ENCODE peak calls at places on chromosomes 3 and 15, in eight cellular contexts. G, F, R, Y, C, Q, M and D are unnamed samples.

GRCh38 chr3:138404121-138404520 is 30.3 kb upstream of the ESYT3 start:
- DNase-seq in M (no peak), R (no peak), C (no peak), G (no peak), Y (no peak), F (no peak), Q (no peak), D (no peak)

GRCh38 chr3:62374375-62374876 is 1.1 kb upstream of the FEZF2 start:
- DNase-seq in F (no peak), G (no peak), C (no peak), M (no peak), Q (no peak), R (no peak), Y (no peak), D (no peak)

GRCh38 chr3:172341482-172342059 is 106.7 kb downstream of the GHSR start:
- DNase-seq in Q (peak), Y (no peak), R (peak), G (peak), C (no peak), F (peak), M (no peak), D (no peak)

GRCh38 chr3:188037116-188037718 is 116.7 kb upstream of the LPP start:
- DNase-seq in R (peak), Y (no peak), M (no peak), Q (peak), G (no peak), C (no peak), F (no peak), D (no peak)

GRCh38 chr3:105373383-105373782 is 6.7 kb downstream of the ALCAM start:
- DNase-seq in G (no peak), F (no peak), Y (no peak), R (no peak), M (no peak), C (no peak), Q (no peak), D (no peak)

GRCh38 chr3:33063651-33064051 is 33.3 kb downstream of the GLB1 start:
- DNase-seq in C (no peak), R (peak), G (no peak), Q (no peak), M (no peak), F (no peak), Y (peak), D (no peak)

GRCh38 chr3:55247666-55248065 is 239.4 kb downstream of the WNT5A start:
- DNase-seq in C (no peak), Y (no peak), M (no peak), F (no peak), R (no peak), G (no peak), Q (no peak), D (no peak)

GRCh38 chr15:43215961-43216360 is 4.9 kb downstream of the EPB42 start:
- DNase-seq in R (peak), Y (no peak), Q (no peak), G (no peak), F (no peak), M (no peak), C (no peak), D (no peak)

GRCh38 chr3:141412087-141412935 is 44.0 kb downstream of the ZBTB38 start:
- DNase-seq in Y (no peak), R (peak), G (no peak), Q (peak), M (no peak), F (peak), C (no peak), D (peak)

GRCh38 chr3:42690191-42690590 is 4.9 kb downstream of the KLHL40 start:
- DNase-seq in F (no peak), C (peak), R (no peak), Q (no peak), Y (no peak), M (no peak), G (no peak), D (no peak)

GRCh38 chr15:70358871-70359647 is 261.3 kb upstream of the TLE3 start:
- DNase-seq in C (no peak), F (no peak), R (no peak), M (no peak), G (no peak), Q (no peak), Y (no peak), D (no peak)

GRCh38 chr3:40267940-40268707 is 41.4 kb upstream of the EIF1B start:
- DNase-seq in Y (no peak), Q (no peak), C (no peak), F (no peak), G (no peak), M (no peak), R (no peak), D (no peak)

GRCh38 chr15:71505962-71506361 is 304.4 kb upstream of the NR2E3 start:
- DNase-seq in G (no peak), R (no peak), Y (no peak), C (no peak), M (no peak), F (no peak), Q (no peak), D (no peak)

GRCh38 chr15:43954181-43954621 is 127.4 kb downstream of the WDR76 start:
- DNase-seq in Y (no peak), M (no peak), F (no peak), G (no peak), C (no peak), R (peak), Q (peak), D (no peak)

GRCh38 chr3:111338059-111338698 is 203.8 kb upstream of the CD96 start:
- DNase-seq in Y (no peak), F (peak), M (no peak), R (peak), G (no peak), Q (no peak), C (no peak), D (peak)

GRCh38 chr3:127637546-127637945 is 8.6 kb downstream of the PODXL2 start:
- DNase-seq in Y (no peak), C (no peak), R (no peak), Q (no peak), F (no peak), G (no peak), M (no peak), D (no peak)

GRCh38 chr15:29569533-29570092 is 252.7 kb downstream of the TJP1 start:
- DNase-seq in G (no peak), Q (peak), Y (no peak), C (no peak), R (no peak), F (no peak), M (peak), D (no peak)

GRCh38 chr3:151226088-151226563 is 23.1 kb upstream of the GPR171 start:
- DNase-seq in C (no peak), Q (no peak), Y (no peak), G (no peak), F (no peak), M (no peak), R (peak), D (no peak)

GRCh38 chr3:87186631-87187159 is 40.4 kb upstream of the CHMP2B start:
- DNase-seq in M (no peak), G (no peak), Y (no peak), C (no peak), F (no peak), Q (no peak), R (no peak), D (no peak)

GRCh38 chr3:25532763-25533162 is 104.7 kb downstream of the RARB start:
- DNase-seq in C (no peak), R (no peak), G (peak), M (no peak), Q (no peak), Y (no peak), F (no peak), D (no peak)

GRCh38 chr3:60017631-60018030 is 967.8 kb upstream of the CFAP20DC start:
- DNase-seq in G (no peak), R (peak), F (no peak), Q (no peak), Y (no peak), M (no peak), C (no peak), D (no peak)

GRCh38 chr3:53589201-53589600 is 94.8 kb downstream of the CACNA1D start:
- DNase-seq in Q (peak), C (no peak), R (no peak), M (no peak), F (no peak), Y (no peak), G (no peak), D (no peak)

GRCh38 chr3:57017481-57017880 is 43.0 kb upstream of the SPATA12 start:
- DNase-seq in R (peak), Q (no peak), G (no peak), Y (no peak), M (no peak), C (no peak), F (peak), D (no peak)

GRCh38 chr3:197592361-197593045 is 36.7 kb upstream of the BDH1 start:
- DNase-seq in M (no peak), Y (no peak), C (no peak), R (no peak), F (no peak), G (no peak), Q (no peak), D (no peak)

GRCh38 chr3:129927072-129927471 is 33.6 kb upstream of the TMCC1 start:
- DNase-seq in Y (no peak), F (no peak), M (no peak), C (no peak), R (no peak), Q (no peak), G (no peak), D (no peak)

GRCh38 chr3:143274291-143274690 is 154.7 kb downstream of the CHST2 start:
- DNase-seq in Y (no peak), R (no peak), C (no peak), G (no peak), M (no peak), Q (no peak), F (no peak), D (no peak)

GRCh38 chr15:40061212-40061901 is 22.4 kb upstream of the SRP14 start:
- DNase-seq in R (no peak), Y (no peak), G (no peak), F (no peak), M (no peak), Q (no peak), C (no peak), D (no peak)

GRCh38 chr3:54188176-54188791 is 65.9 kb downstream of the CACNA2D3 start:
- DNase-seq in Q (peak), M (no peak), Y (no peak), G (peak), R (peak), C (no peak), F (no peak), D (no peak)

GRCh38 chr15:51970132-51970817 is 1.3 kb downstream of the LEO1 start:
- DNase-seq in C (no peak), Y (no peak), F (no peak), G (no peak), Q (no peak), M (no peak), R (no peak), D (no peak)

GRCh38 chr15:60358935-60359672 is 38.7 kb downstream of the ANXA2 start:
- DNase-seq in G (no peak), Q (no peak), R (peak), C (no peak), M (no peak), F (no peak), Y (no peak), D (peak)

GRCh38 chr3:61381745-61382392 is 130.6 kb upstream of the FHIT start:
- DNase-seq in F (peak), Q (no peak), C (no peak), Y (no peak), R (peak), M (no peak), G (peak), D (no peak)

GRCh38 chr15:30872341-30872748 is 31.4 kb upstream of the FAN1 start:
- DNase-seq in R (no peak), F (no peak), Y (no peak), Q (no peak), C (no peak), G (no peak), M (no peak), D (no peak)

GRCh38 chr3:185507883-185508282 is 9.0 kb upstream of the TMEM41A start:
- DNase-seq in Y (no peak), M (no peak), C (no peak), G (no peak), Q (peak), R (no peak), F (no peak), D (no peak)

GRCh38 chr3:162544246-162544645 is 1047.6 kb downstream of the OTOL1 start:
- DNase-seq in F (no peak), G (no peak), R (no peak), Y (no peak), M (no peak), Q (no peak), C (no peak), D (no peak)

GRCh38 chr3:159548675-159549335 is 439.8 kb upstream of the IL12A start:
- DNase-seq in Q (no peak), G (no peak), M (no peak), C (no peak), Y (no peak), F (no peak), R (peak), D (peak)

GRCh38 chr3:129492691-129493090 is 35.7 kb upstream of the RHO start:
- DNase-seq in R (no peak), C (no peak), G (no peak), Y (no peak), Q (no peak), F (no peak), M (no peak), D (no peak)

GRCh38 chr3:29514912-29515311 is 234.0 kb downstream of the RBMS3 start:
- DNase-seq in G (no peak), C (no peak), Q (no peak), R (no peak), Y (no peak), F (no peak), M (no peak), D (no peak)

GRCh38 chr15:58566029-58566428 is 134.2 kb downstream of the LIPC start:
- DNase-seq in Q (no peak), M (no peak), C (no peak), G (no peak), Y (no peak), R (no peak), F (no peak), D (no peak)

GRCh38 chr3:134666466-134666865 is 15.6 kb upstream of the KY start:
- DNase-seq in M (no peak), R (peak), Q (peak), Y (no peak), C (no peak), G (no peak), F (no peak), D (no peak)

GRCh38 chr3:140343211-140343610 is 334.7 kb upstream of the TRIM42 start:
- DNase-seq in Q (no peak), R (no peak), M (no peak), C (no peak), G (no peak), F (no peak), Y (no peak), D (no peak)